ENCODE peak calls at places on chromosomes 16 and 17, in six cellular contexts. H is CD8-positive, alpha-beta T cell; G is HCEC 1CT; S is mucosa of descending colon; V is left ventricle myocardium superior; R is DMS 273 treated with DMSO at 0.1 percent for 48 hours. Z is an unnamed sample.
A peak's percentile ranks its signal among the peaks of the same experiment; 100 is the strongest.

GRCh38 chr16:2231016-2231931 is 5.0 kb upstream of the DNASE1L2 start:
- DNase-seq in G (no peak), H (no peak), R (no peak), V (no peak), S (no peak), Z (no peak)

GRCh38 chr16:89359296-89360147 is 130.8 kb downstream of the ANKRD11 start:
- DNase-seq in R (peak; percentile 86), G (no peak), V (peak; percentile 36), S (no peak), H (no peak), Z (no peak)

GRCh38 chr16:47622666-47623176 is 161.6 kb downstream of the PHKB start:
- DNase-seq in R (no peak), S (no peak), H (no peak), V (no peak), G (no peak), Z (no peak)

GRCh38 chr17:77719806-77720205 is 238.7 kb upstream of the TNRC6C start:
- DNase-seq in V (no peak), R (no peak), H (no peak), S (no peak), G (no peak), Z (peak; percentile 35)

GRCh38 chr16:15509593-15510520 is 75.5 kb downstream of the BMERB1 start:
- DNase-seq in V (no peak), S (no peak), G (peak; percentile 69), H (peak; percentile 26), R (no peak), Z (no peak)

GRCh38 chr16:28984619-28985135 is at the start of gene LAT:
- DNase-seq in S (peak; percentile 45), H (peak; percentile 85), R (no peak), G (no peak), V (peak; percentile 53), Z (no peak)

GRCh38 chr17:17050346-17051345 is 8.4 kb downstream of the MPRIP start:
- DNase-seq in S (no peak), V (no peak), R (no peak), G (no peak), H (no peak), Z (peak; percentile 85)

GRCh38 chr17:29613371-29613837 is 9.3 kb downstream of the CORO6 start:
- DNase-seq in H (peak; percentile 92), S (peak; percentile 98), V (peak; percentile 99), G (no peak), R (no peak), Z (peak; percentile 98)

GRCh38 chr16:1527836-1528811 is 5.3 kb upstream of the TMEM204 start:
- DNase-seq in H (no peak), R (no peak), S (no peak), G (no peak), V (peak; percentile 84), Z (no peak)

GRCh38 chr16:83713597-83713996 is 94.2 kb upstream of the HSBP1 start:
- DNase-seq in G (no peak), R (no peak), H (no peak), S (no peak), V (no peak), Z (no peak)

GRCh38 chr16:83661656-83662055 is 146.1 kb upstream of the HSBP1 start:
- DNase-seq in R (no peak), V (no peak), H (no peak), G (no peak), S (no peak), Z (no peak)

GRCh38 chr17:76820523-76820922 is 47.7 kb upstream of the MGAT5B start:
- DNase-seq in G (no peak), R (peak; percentile 73), H (no peak), S (no peak), V (peak; percentile 43), Z (no peak)

GRCh38 chr16:86565644-86566511 is 751 bp upstream of the FOXC2 start:
- DNase-seq in H (no peak), S (no peak), R (no peak), G (no peak), V (no peak), Z (peak; percentile 85)

GRCh38 chr16:84382396-84382795 is 14.1 kb downstream of the ATP2C2 start:
- DNase-seq in V (no peak), G (no peak), H (no peak), S (no peak), R (no peak), Z (no peak)

GRCh38 chr16:51181495-51181795 is 30.4 kb upstream of the SALL1 start:
- DNase-seq in R (no peak), V (no peak), G (no peak), S (no peak), H (no peak), Z (no peak)

GRCh38 chr17:83116311-83116771 is 36.9 kb downstream of the METRNL start:
- DNase-seq in S (no peak), V (peak; percentile 22), R (no peak), H (no peak), G (no peak), Z (no peak)